ENCODE peak calls at places on chromosomes 5 and 9, in nine cellular contexts. K is stimulated activated CD4-positive, alpha-beta T cell treated with anti-CD3 and anti-CD28 coated beads, Interleukin-2, amount 100 ng/mL, for 24 hours; E is aorta; B is IMR-90; Y is Calu3; A is PC-3; M is Right ventricle myocardium inferior; W is fibroblast of the aortic adventitia; L is fibroblast of lung. Z is an unnamed sample.

GRCh38 chr5:170076707-170077106 is 29.0 kb upstream of the FOXI1 start:
- DNase-seq in K (no peak), E (no peak), B (no peak), Y (no peak), A (no peak), M (no peak), W (no peak), L (no peak), Z (no peak)

GRCh38 chr5:72288923-72289322 is 31.1 kb downstream of the MRPS27 start:
- DNase-seq in K (no peak), E (no peak), B (no peak), Y (no peak), A (no peak), M (no peak), W (no peak), L (no peak), Z (no peak)

GRCh38 chr5:37839441-37840035 is 303 bp downstream of the GDNF start:
- DNase-seq in K (no peak), E (peak), B (peak), Y (peak), A (peak), M (no peak), W (peak), L (peak), Z (peak)

GRCh38 chr5:146588806-146589355 is 72.9 kb upstream of the GPR151 start:
- DNase-seq in K (no peak), E (no peak), B (no peak), Y (no peak), A (no peak), M (no peak), W (no peak), L (no peak), Z (no peak)

GRCh38 chr9:110830495-110830894 is 161.9 kb downstream of the MUSK start:
- DNase-seq in K (no peak), E (no peak), B (no peak), Y (no peak), A (no peak), M (no peak), W (no peak), L (no peak), Z (no peak)

GRCh38 chr9:98929096-98929495 is 14.6 kb upstream of the COL15A1 start:
- DNase-seq in K (no peak), E (no peak), B (peak), Y (no peak), A (no peak), M (no peak), W (peak), L (peak), Z (no peak)

GRCh38 chr5:73280821-73281746 is 108.1 kb downstream of the TMEM174 start:
- DNase-seq in K (no peak), E (no peak), B (peak), Y (peak), A (peak), M (no peak), W (peak), L (peak), Z (peak)

GRCh38 chr5:173689713-173690360 is 73.4 kb upstream of the BOD1 start:
- DNase-seq in K (no peak), E (no peak), B (no peak), Y (peak), A (no peak), M (no peak), W (no peak), L (no peak), Z (no peak)

Z was measured in RWPE1.